ENCODE peak calls at places on chromosomes 6 and 20, in four cellular contexts. K, T, U and X are unnamed samples.

GRCh38 chr6:111642463-111643158 is 36.9 kb upstream of the TRAF3IP2 start:
- DNase-seq in K (no peak), T (peak; percentile 49), U (peak; percentile 79), X (peak; percentile 59)

GRCh38 chr6:85416766-85417165 is 33.1 kb upstream of the NT5E start:
- DNase-seq in K (no peak), T (no peak), U (no peak), X (no peak)

GRCh38 chr20:39462436-39462835 is 500.3 kb downstream of the DHX35 start:
- DNase-seq in K (no peak), T (no peak), U (no peak), X (no peak)

GRCh38 chr6:45704056-45704790 is 311.4 kb downstream of the CLIC5 start:
- DNase-seq in K (no peak), T (no peak), U (peak; percentile 24), X (no peak)

GRCh38 chr6:139161817-139162284 is 27.0 kb downstream of the HECA start:
- DNase-seq in K (peak; percentile 49), T (peak; percentile 83), U (no peak), X (peak; percentile 85)

GRCh38 chr6:82348130-82348529 is 15.5 kb upstream of the TPBG start:
- DNase-seq in K (no peak), T (no peak), U (no peak), X (no peak)

GRCh38 chr6:116101298-116101718 is 655 bp downstream of the NT5DC1 start:
- DNase-seq in K (no peak), T (no peak), U (no peak), X (peak; percentile 86)

GRCh38 chr20:35739294-35740163 is 2.5 kb downstream of the RBM39 start:
- DNase-seq in K (no peak), T (no peak), U (peak; percentile 58), X (no peak)

GRCh38 chr6:70527071-70527737 is 39.5 kb upstream of the SDHAF4 start:
- DNase-seq in K (no peak), T (no peak), U (peak; percentile 32), X (no peak)

GRCh38 chr6:57198926-57199636 is 23.0 kb downstream of the RAB23 start:
- DNase-seq in K (no peak), T (no peak), U (no peak), X (no peak)

GRCh38 chr6:16481680-16482079 is 243.3 kb downstream of the GMPR start:
- DNase-seq in K (peak; percentile 42), T (peak; percentile 72), U (no peak), X (peak; percentile 84)

GRCh38 chr6:45289751-45290514 is 38.2 kb upstream of the RUNX2 start:
- DNase-seq in K (no peak), T (no peak), U (no peak), X (no peak)

GRCh38 chr6:72890233-72890632 is 268.4 kb downstream of the KCNQ5 start:
- DNase-seq in K (no peak), T (no peak), U (no peak), X (no peak)

GRCh38 chr20:52493177-52493711 is 301.7 kb upstream of the ZFP64 start:
- DNase-seq in K (no peak), T (peak; percentile 1), U (peak; percentile 66), X (peak; percentile 8)

GRCh38 chr20:64165866-64166600 is 1.8 kb downstream of the MYT1 start:
- DNase-seq in K (no peak), T (no peak), U (no peak), X (no peak)

GRCh38 chr6:75850026-75850385 is 101.0 kb downstream of the MYO6 start:
- DNase-seq in K (no peak), T (no peak), U (no peak), X (no peak)

GRCh38 chr6:21595265-21595950 is 1.9 kb downstream of the SOX4 start:
- DNase-seq in K (no peak), T (peak; percentile 35), U (peak; percentile 18), X (peak; percentile 31)